ENCODE peak calls at places on chromosomes 11 and 22, in seven cellular contexts. One of them, this sample, is unnamed.

GRCh38 chr11:129691154-129691553 is 124.5 kb upstream of the TMEM45B start:
- DNase-seq in RCC 7860: no peak
- DNase-seq in AG04449: no peak
- DNase-seq in hypothalamus: no peak
- DNase-seq in heart left ventricle: no peak
- DNase-seq in AG10803: no peak
- DNase-seq in stimulated activated CD4-positive, alpha-beta T cell treated with anti-CD3 and anti-CD28 coated beads, Interleukin-2, amount 100 ng/mL, for 24 hours: no peak
- DNase-seq in this sample: no peak

GRCh38 chr11:115990004-115990447 is 485.8 kb upstream of the CADM1 start:
- DNase-seq in AG10803: no peak
- DNase-seq in RCC 7860: no peak
- DNase-seq in stimulated activated CD4-positive, alpha-beta T cell treated with anti-CD3 and anti-CD28 coated beads, Interleukin-2, amount 100 ng/mL, for 24 hours: no peak
- DNase-seq in AG04449: no peak
- DNase-seq in heart left ventricle: no peak
- DNase-seq in hypothalamus: no peak
- DNase-seq in this sample: peak; percentile 49

GRCh38 chr11:117809236-117810055 is 12.4 kb upstream of the DSCAML1 start:
- DNase-seq in AG10803: peak; percentile 40
- DNase-seq in stimulated activated CD4-positive, alpha-beta T cell treated with anti-CD3 and anti-CD28 coated beads, Interleukin-2, amount 100 ng/mL, for 24 hours: peak; percentile 49
- DNase-seq in RCC 7860: peak; percentile 42
- DNase-seq in hypothalamus: no peak
- DNase-seq in heart left ventricle: peak; percentile 86
- DNase-seq in AG04449: no peak
- DNase-seq in this sample: peak; percentile 89

GRCh38 chr11:10388574-10388973 is 66.5 kb upstream of the AMPD3 start:
- DNase-seq in AG10803: peak; percentile 72
- DNase-seq in AG04449: no peak
- DNase-seq in heart left ventricle: no peak
- DNase-seq in RCC 7860: no peak
- DNase-seq in stimulated activated CD4-positive, alpha-beta T cell treated with anti-CD3 and anti-CD28 coated beads, Interleukin-2, amount 100 ng/mL, for 24 hours: no peak
- DNase-seq in hypothalamus: no peak
- DNase-seq in this sample: no peak

GRCh38 chr11:2376751-2377451 is at the start of gene CD81:
- DNase-seq in hypothalamus: no peak
- DNase-seq in stimulated activated CD4-positive, alpha-beta T cell treated with anti-CD3 and anti-CD28 coated beads, Interleukin-2, amount 100 ng/mL, for 24 hours: peak; percentile 72
- DNase-seq in heart left ventricle: peak; percentile 85
- DNase-seq in AG10803: no peak
- DNase-seq in AG04449: no peak
- DNase-seq in RCC 7860: no peak
- DNase-seq in this sample: peak; percentile 30

GRCh38 chr11:64839335-64839734 is 5.1 kb downstream of the CDC42BPG start:
- DNase-seq in AG10803: no peak
- DNase-seq in hypothalamus: no peak
- DNase-seq in heart left ventricle: no peak
- DNase-seq in RCC 7860: no peak
- DNase-seq in AG04449: no peak
- DNase-seq in stimulated activated CD4-positive, alpha-beta T cell treated with anti-CD3 and anti-CD28 coated beads, Interleukin-2, amount 100 ng/mL, for 24 hours: no peak
- DNase-seq in this sample: no peak

GRCh38 chr22:49156662-49157285 is 670.9 kb downstream of the BRD1 start:
- DNase-seq in RCC 7860: no peak
- DNase-seq in heart left ventricle: no peak
- DNase-seq in AG04449: no peak
- DNase-seq in AG10803: no peak
- DNase-seq in stimulated activated CD4-positive, alpha-beta T cell treated with anti-CD3 and anti-CD28 coated beads, Interleukin-2, amount 100 ng/mL, for 24 hours: no peak
- DNase-seq in hypothalamus: no peak
- DNase-seq in this sample: peak; percentile 20

GRCh38 chr11:122672892-122673291 is 17.4 kb downstream of the UBASH3B start:
- DNase-seq in hypothalamus: no peak
- DNase-seq in AG10803: no peak
- DNase-seq in RCC 7860: no peak
- DNase-seq in AG04449: no peak
- DNase-seq in stimulated activated CD4-positive, alpha-beta T cell treated with anti-CD3 and anti-CD28 coated beads, Interleukin-2, amount 100 ng/mL, for 24 hours: no peak
- DNase-seq in heart left ventricle: peak; percentile 72
- DNase-seq in this sample: no peak

GRCh38 chr11:110160016-110160415 is 66.8 kb downstream of the ZC3H12C start:
- DNase-seq in hypothalamus: no peak
- DNase-seq in RCC 7860: peak; percentile 38
- DNase-seq in AG10803: no peak
- DNase-seq in heart left ventricle: no peak
- DNase-seq in AG04449: no peak
- DNase-seq in stimulated activated CD4-positive, alpha-beta T cell treated with anti-CD3 and anti-CD28 coated beads, Interleukin-2, amount 100 ng/mL, for 24 hours: no peak
- DNase-seq in this sample: no peak

GRCh38 chr22:19757140-19757984 is 3.2 kb upstream of the TBX1 start:
- DNase-seq in AG10803: no peak
- DNase-seq in hypothalamus: no peak
- DNase-seq in RCC 7860: no peak
- DNase-seq in stimulated activated CD4-positive, alpha-beta T cell treated with anti-CD3 and anti-CD28 coated beads, Interleukin-2, amount 100 ng/mL, for 24 hours: no peak
- DNase-seq in AG04449: no peak
- DNase-seq in heart left ventricle: no peak
- DNase-seq in this sample: no peak

GRCh38 chr11:17839450-17839849 is 104.9 kb downstream of the KCNC1 start:
- DNase-seq in AG04449: no peak
- DNase-seq in hypothalamus: no peak
- DNase-seq in heart left ventricle: no peak
- DNase-seq in RCC 7860: no peak
- DNase-seq in stimulated activated CD4-positive, alpha-beta T cell treated with anti-CD3 and anti-CD28 coated beads, Interleukin-2, amount 100 ng/mL, for 24 hours: no peak
- DNase-seq in AG10803: no peak
- DNase-seq in this sample: no peak

GRCh38 chr11:12201016-12201985 is 90.9 kb downstream of the MICAL2 start:
- DNase-seq in AG10803: peak; percentile 97
- DNase-seq in hypothalamus: no peak
- DNase-seq in stimulated activated CD4-positive, alpha-beta T cell treated with anti-CD3 and anti-CD28 coated beads, Interleukin-2, amount 100 ng/mL, for 24 hours: no peak
- DNase-seq in RCC 7860: peak; percentile 94
- DNase-seq in heart left ventricle: no peak
- DNase-seq in AG04449: peak; percentile 98
- DNase-seq in this sample: no peak

GRCh38 chr11:7487360-7487759 is 2.1 kb downstream of the OLFML1 start:
- DNase-seq in heart left ventricle: no peak
- DNase-seq in stimulated activated CD4-positive, alpha-beta T cell treated with anti-CD3 and anti-CD28 coated beads, Interleukin-2, amount 100 ng/mL, for 24 hours: no peak
- DNase-seq in AG04449: no peak
- DNase-seq in hypothalamus: no peak
- DNase-seq in RCC 7860: no peak
- DNase-seq in AG10803: no peak
- DNase-seq in this sample: no peak

GRCh38 chr11:118870396-118871343 is 13.0 kb upstream of the CXCR5 start:
- DNase-seq in stimulated activated CD4-positive, alpha-beta T cell treated with anti-CD3 and anti-CD28 coated beads, Interleukin-2, amount 100 ng/mL, for 24 hours: peak; percentile 30
- DNase-seq in heart left ventricle: peak; percentile 72
- DNase-seq in RCC 7860: no peak
- DNase-seq in hypothalamus: no peak
- DNase-seq in AG04449: no peak
- DNase-seq in AG10803: peak; percentile 41
- DNase-seq in this sample: no peak